ENCODE peak calls at places on chromosomes 5 and 9, in six cellular contexts. C, T, D, H, Y and I are unnamed samples.
A peak's percentile ranks its signal among the peaks of the same experiment; 100 is the strongest.

GRCh38 chr5:82405618-82406199 is 127.6 kb upstream of the RPS23 start:
- DNase-seq in C (no peak), T (no peak), D (no peak), H (no peak), Y (peak; percentile 95), I (no peak)

GRCh38 chr9:117782931-117783788 is 79.0 kb downstream of the TLR4 start:
- DNase-seq in C (peak; percentile 68), T (peak; percentile 77), D (peak; percentile 80), H (peak; percentile 85), Y (peak; percentile 82), I (no peak)

GRCh38 chr5:160165137-160166068 is 46.2 kb upstream of the PWWP2A start:
- DNase-seq in C (peak; percentile 83), T (peak; percentile 38), D (peak; percentile 95), H (peak; percentile 96), Y (peak; percentile 100), I (peak; percentile 37)

GRCh38 chr5:38660194-38660668 is 103.8 kb upstream of the LIFR start:
- DNase-seq in C (peak; percentile 89), T (peak; percentile 86), D (no peak), H (no peak), Y (no peak), I (peak; percentile 73)

GRCh38 chr5:94613583-94613982 is 4.8 kb downstream of the KIAA0825 start:
- DNase-seq in C (no peak), T (peak; percentile 49), D (no peak), H (no peak), Y (peak; percentile 29), I (no peak)

GRCh38 chr5:104611419-104611818 is 1048.8 kb upstream of the NUDT12 start:
- DNase-seq in C (no peak), T (no peak), D (no peak), H (no peak), Y (no peak), I (no peak)

GRCh38 chr5:170520319-170520718 is 16.5 kb downstream of the KCNIP1 start:
- DNase-seq in C (no peak), T (no peak), D (no peak), H (no peak), Y (peak; percentile 4), I (no peak)

GRCh38 chr5:41707853-41708603 is 162.2 kb downstream of the OXCT1 start:
- DNase-seq in C (peak; percentile 8), T (peak; percentile 17), D (no peak), H (no peak), Y (peak; percentile 52), I (no peak)

GRCh38 chr9:106287108-106287631 is 575.8 kb upstream of the ZNF462 start:
- DNase-seq in C (no peak), T (no peak), D (no peak), H (no peak), Y (no peak), I (no peak)

GRCh38 chr5:174610968-174611367 is 113.4 kb upstream of the MSX2 start:
- DNase-seq in C (no peak), T (no peak), D (no peak), H (no peak), Y (peak; percentile 33), I (no peak)

GRCh38 chr5:34791761-34792244 is 47.2 kb upstream of the TTC23L start:
- DNase-seq in C (no peak), T (no peak), D (no peak), H (no peak), Y (peak; percentile 91), I (peak; percentile 27)

GRCh38 chr9:127858041-127858512 is 3.6 kb upstream of the ENG start:
- DNase-seq in C (peak; percentile 89), T (no peak), D (peak; percentile 69), H (peak; percentile 85), Y (no peak), I (no peak)

GRCh38 chr5:176517053-176517661 is 20.0 kb downstream of the RNF44 start:
- DNase-seq in C (no peak), T (no peak), D (no peak), H (peak; percentile 8), Y (no peak), I (no peak)

GRCh38 chr5:56693220-56693579 is 122.1 kb upstream of the MAP3K1 start:
- DNase-seq in C (no peak), T (no peak), D (no peak), H (no peak), Y (no peak), I (no peak)

GRCh38 chr9:87816041-87816440 is 66.6 kb upstream of the SPATA31E1 start:
- DNase-seq in C (peak; percentile 49), T (peak; percentile 47), D (no peak), H (no peak), Y (peak; percentile 23), I (no peak)

GRCh38 chr5:75342836-75343235 is 5.8 kb downstream of the HMGCR start:
- DNase-seq in C (no peak), T (no peak), D (no peak), H (no peak), Y (no peak), I (no peak)

GRCh38 chr5:89359046-89359445 is 476.1 kb upstream of the MEF2C start:
- DNase-seq in C (no peak), T (no peak), D (no peak), H (no peak), Y (no peak), I (no peak)

GRCh38 chr9:121783523-121784507 is 132.4 kb downstream of the DAB2IP start:
- DNase-seq in C (peak; percentile 84), T (no peak), D (peak; percentile 56), H (peak; percentile 45), Y (no peak), I (no peak)

GRCh38 chr9:18347381-18348084 is 126.4 kb upstream of the ADAMTSL1 start:
- DNase-seq in C (no peak), T (no peak), D (no peak), H (no peak), Y (no peak), I (no peak)

GRCh38 chr5:155728857-155729683 is 597.9 kb upstream of the SGCD start:
- DNase-seq in C (peak; percentile 45), T (peak; percentile 3), D (no peak), H (no peak), Y (peak; percentile 1), I (no peak)

GRCh38 chr9:132546148-132547051 is 36.0 kb upstream of the BARHL1 start:
- DNase-seq in C (peak; percentile 94), T (peak; percentile 71), D (no peak), H (no peak), Y (peak; percentile 49), I (peak; percentile 62)

GRCh38 chr5:149371296-149371962 is 7.7 kb downstream of the IL17B start:
- DNase-seq in C (no peak), T (peak; percentile 74), D (no peak), H (no peak), Y (peak; percentile 60), I (peak; percentile 82)

GRCh38 chr5:105167092-105167491 is 1604.5 kb upstream of the NUDT12 start:
- DNase-seq in C (no peak), T (no peak), D (no peak), H (no peak), Y (no peak), I (no peak)

GRCh38 chr5:134289509-134290113 is 63.7 kb upstream of the PPP2CA start:
- DNase-seq in C (no peak), T (peak; percentile 80), D (no peak), H (no peak), Y (peak; percentile 86), I (peak; percentile 69)

GRCh38 chr5:61132559-61132958 is 29.7 kb downstream of the SMIM15 start:
- DNase-seq in C (no peak), T (no peak), D (no peak), H (no peak), Y (peak; percentile 39), I (no peak)

GRCh38 chr5:172559004-172559932 is 81.8 kb upstream of the NEURL1B start:
- DNase-seq in C (peak; percentile 51), T (no peak), D (no peak), H (no peak), Y (peak; percentile 87), I (no peak)

GRCh38 chr5:89580976-89581375 is 698.0 kb upstream of the MEF2C start:
- DNase-seq in C (no peak), T (no peak), D (no peak), H (no peak), Y (no peak), I (no peak)

GRCh38 chr5:9358961-9359686 is 186.8 kb downstream of the SEMA5A start:
- DNase-seq in C (no peak), T (no peak), D (no peak), H (no peak), Y (peak; percentile 59), I (no peak)

GRCh38 chr9:104094534-104095020 is 468 bp downstream of the SMC2 start:
- DNase-seq in C (no peak), T (no peak), D (no peak), H (no peak), Y (no peak), I (no peak)

GRCh38 chr9:129885670-129886106 is 50.4 kb downstream of the USP20 start:
- DNase-seq in C (peak; percentile 77), T (peak; percentile 86), D (peak; percentile 97), H (peak; percentile 97), Y (peak; percentile 93), I (peak; percentile 99)

GRCh38 chr5:107878676-107879075 is 207.9 kb upstream of the EFNA5 start:
- DNase-seq in C (no peak), T (no peak), D (no peak), H (peak; percentile 51), Y (no peak), I (no peak)

GRCh38 chr5:131514316-131515275 is 120.4 kb downstream of the RAPGEF6 start:
- DNase-seq in C (no peak), T (no peak), D (no peak), H (no peak), Y (no peak), I (no peak)

GRCh38 chr9:93305497-93306020 is 121.6 kb downstream of the WNK2 start:
- DNase-seq in C (no peak), T (no peak), D (peak; percentile 48), H (peak; percentile 58), Y (no peak), I (no peak)

GRCh38 chr9:70021026-70021571 is 22.5 kb upstream of the MAMDC2 start:
- DNase-seq in C (no peak), T (no peak), D (peak; percentile 83), H (no peak), Y (peak; percentile 84), I (no peak)

GRCh38 chr5:95070866-95071265 is 214.0 kb downstream of the MCTP1 start:
- DNase-seq in C (no peak), T (no peak), D (no peak), H (no peak), Y (no peak), I (no peak)